ENCODE peak calls at places on chromosomes 4 and X, in six cellular contexts. One of them, this sample, is unnamed.
A peak's percentile ranks its signal among the peaks of the same experiment; 100 is the strongest.

GRCh38 chrX:5876984-5877655 is 351.5 kb downstream of the NLGN4X start:
- DNase-seq in coronary artery: no peak
- DNase-seq in AG04450: no peak
- DNase-seq in fibroblast of mammary gland: peak; percentile 4
- DNase-seq in tibial nerve: no peak
- DNase-seq in cardiac fibroblast: peak; percentile 0
- DNase-seq in this sample: no peak

GRCh38 chrX:53283567-53283966 is 2.2 kb upstream of the IQSEC2 start:
- DNase-seq in fibroblast of mammary gland: no peak
- DNase-seq in AG04450: no peak
- DNase-seq in tibial nerve: no peak
- DNase-seq in coronary artery: no peak
- DNase-seq in cardiac fibroblast: no peak
- DNase-seq in this sample: no peak

GRCh38 chr4:8699479-8700145 is 107.0 kb downstream of the CPZ start:
- DNase-seq in AG04450: no peak
- DNase-seq in tibial nerve: no peak
- DNase-seq in fibroblast of mammary gland: no peak
- DNase-seq in cardiac fibroblast: no peak
- DNase-seq in coronary artery: peak; percentile 43
- DNase-seq in this sample: no peak

GRCh38 chrX:78330540-78330939 is 3.1 kb upstream of the CYSLTR1 start:
- DNase-seq in cardiac fibroblast: no peak
- DNase-seq in fibroblast of mammary gland: no peak
- DNase-seq in coronary artery: no peak
- DNase-seq in tibial nerve: no peak
- DNase-seq in AG04450: no peak
- DNase-seq in this sample: no peak

GRCh38 chrX:8879750-8880149 is 78.6 kb upstream of the FAM9A start:
- DNase-seq in cardiac fibroblast: peak; percentile 27
- DNase-seq in fibroblast of mammary gland: peak; percentile 26
- DNase-seq in tibial nerve: peak; percentile 4
- DNase-seq in AG04450: no peak
- DNase-seq in coronary artery: no peak
- DNase-seq in this sample: no peak

GRCh38 chr4:45951153-45951552 is 172.7 kb downstream of the GABRG1 start:
- DNase-seq in tibial nerve: no peak
- DNase-seq in fibroblast of mammary gland: no peak
- DNase-seq in coronary artery: no peak
- DNase-seq in cardiac fibroblast: no peak
- DNase-seq in AG04450: no peak
- DNase-seq in this sample: no peak

GRCh38 chrX:129653985-129654651 is 638 bp downstream of the APLN start:
- DNase-seq in AG04450: no peak
- DNase-seq in coronary artery: peak; percentile 67
- DNase-seq in fibroblast of mammary gland: no peak
- DNase-seq in tibial nerve: no peak
- DNase-seq in cardiac fibroblast: no peak
- DNase-seq in this sample: no peak

GRCh38 chrX:15789979-15790765 is at the start of gene ZRSR2:
- DNase-seq in fibroblast of mammary gland: peak; percentile 74
- DNase-seq in cardiac fibroblast: peak; percentile 68
- DNase-seq in tibial nerve: peak; percentile 63
- DNase-seq in coronary artery: peak; percentile 92
- DNase-seq in AG04450: no peak
- DNase-seq in this sample: peak; percentile 94

GRCh38 chrX:53441531-53442321 is 7.6 kb upstream of the HSD17B10 start:
- DNase-seq in fibroblast of mammary gland: peak; percentile 66
- DNase-seq in AG04450: no peak
- DNase-seq in cardiac fibroblast: peak; percentile 74
- DNase-seq in coronary artery: peak; percentile 79
- DNase-seq in tibial nerve: peak; percentile 14
- DNase-seq in this sample: peak; percentile 88

GRCh38 chrX:111284615-111285294 is 14.5 kb upstream of the CAPN6 start:
- DNase-seq in fibroblast of mammary gland: no peak
- DNase-seq in coronary artery: no peak
- DNase-seq in tibial nerve: no peak
- DNase-seq in cardiac fibroblast: no peak
- DNase-seq in AG04450: no peak
- DNase-seq in this sample: no peak

GRCh38 chrX:140764401-140764919 is 54.9 kb downstream of the LINC00632 start:
- DNase-seq in AG04450: peak; percentile 18
- DNase-seq in cardiac fibroblast: peak; percentile 61
- DNase-seq in fibroblast of mammary gland: peak; percentile 66
- DNase-seq in tibial nerve: no peak
- DNase-seq in coronary artery: peak; percentile 75
- DNase-seq in this sample: no peak

GRCh38 chr4:22029803-22030202 is 81.2 kb upstream of the KCNIP4 start:
- DNase-seq in tibial nerve: no peak
- DNase-seq in fibroblast of mammary gland: no peak
- DNase-seq in coronary artery: no peak
- DNase-seq in cardiac fibroblast: no peak
- DNase-seq in AG04450: no peak
- DNase-seq in this sample: no peak

GRCh38 chr4:103429283-103429682 is 231.1 kb upstream of the CENPE start:
- DNase-seq in AG04450: no peak
- DNase-seq in fibroblast of mammary gland: no peak
- DNase-seq in coronary artery: no peak
- DNase-seq in cardiac fibroblast: no peak
- DNase-seq in tibial nerve: no peak
- DNase-seq in this sample: no peak

GRCh38 chr4:75169020-75169814 is 236.3 kb downstream of the PARM1 start:
- DNase-seq in tibial nerve: no peak
- DNase-seq in coronary artery: no peak
- DNase-seq in AG04450: no peak
- DNase-seq in fibroblast of mammary gland: no peak
- DNase-seq in cardiac fibroblast: no peak
- DNase-seq in this sample: no peak

GRCh38 chrX:136954930-136955329 is 74.4 kb upstream of the RBMX start:
- DNase-seq in cardiac fibroblast: peak; percentile 62
- DNase-seq in coronary artery: no peak
- DNase-seq in fibroblast of mammary gland: peak; percentile 55
- DNase-seq in AG04450: no peak
- DNase-seq in tibial nerve: no peak
- DNase-seq in this sample: no peak

GRCh38 chr4:70027011-70027410 is 1.2 kb upstream of the HTN3 start:
- DNase-seq in AG04450: no peak
- DNase-seq in fibroblast of mammary gland: no peak
- DNase-seq in cardiac fibroblast: no peak
- DNase-seq in tibial nerve: no peak
- DNase-seq in coronary artery: no peak
- DNase-seq in this sample: no peak

GRCh38 chr4:139735381-139736256 is 70.0 kb downstream of the MGST2 start:
- DNase-seq in tibial nerve: no peak
- DNase-seq in AG04450: no peak
- DNase-seq in fibroblast of mammary gland: peak; percentile 12
- DNase-seq in cardiac fibroblast: peak; percentile 14
- DNase-seq in coronary artery: no peak
- DNase-seq in this sample: no peak

GRCh38 chr4:44232262-44232661 is 216.3 kb downstream of the KCTD8 start:
- DNase-seq in cardiac fibroblast: no peak
- DNase-seq in fibroblast of mammary gland: no peak
- DNase-seq in tibial nerve: no peak
- DNase-seq in coronary artery: no peak
- DNase-seq in AG04450: no peak
- DNase-seq in this sample: no peak

GRCh38 chrX:104310084-104310483 is 55.4 kb upstream of the ESX1 start:
- DNase-seq in tibial nerve: no peak
- DNase-seq in cardiac fibroblast: peak; percentile 56
- DNase-seq in fibroblast of mammary gland: peak; percentile 60
- DNase-seq in AG04450: no peak
- DNase-seq in coronary artery: no peak
- DNase-seq in this sample: no peak

GRCh38 chr4:147326581-147326980 is 154.3 kb upstream of the EDNRA start:
- DNase-seq in AG04450: no peak
- DNase-seq in cardiac fibroblast: peak; percentile 65
- DNase-seq in coronary artery: no peak
- DNase-seq in tibial nerve: no peak
- DNase-seq in fibroblast of mammary gland: peak; percentile 89
- DNase-seq in this sample: no peak

GRCh38 chrX:154373340-154374306 is 811 bp downstream of the FLNA start:
- DNase-seq in coronary artery: peak; percentile 87
- DNase-seq in AG04450: peak; percentile 73
- DNase-seq in fibroblast of mammary gland: peak; percentile 74
- DNase-seq in cardiac fibroblast: peak; percentile 85
- DNase-seq in tibial nerve: peak; percentile 75
- DNase-seq in this sample: no peak

GRCh38 chrX:57156397-57157049 is 19.3 kb upstream of the SPIN2A start:
- DNase-seq in cardiac fibroblast: peak; percentile 54
- DNase-seq in fibroblast of mammary gland: peak; percentile 28
- DNase-seq in AG04450: no peak
- DNase-seq in coronary artery: no peak
- DNase-seq in tibial nerve: no peak
- DNase-seq in this sample: no peak

GRCh38 chr4:106273831-106274230 is 42.2 kb downstream of the TBCK start:
- DNase-seq in cardiac fibroblast: peak; percentile 66
- DNase-seq in coronary artery: no peak
- DNase-seq in AG04450: no peak
- DNase-seq in tibial nerve: no peak
- DNase-seq in fibroblast of mammary gland: peak; percentile 23
- DNase-seq in this sample: no peak

GRCh38 chr4:7971881-7972500 is 32.3 kb upstream of the AFAP1 start:
- DNase-seq in coronary artery: no peak
- DNase-seq in fibroblast of mammary gland: no peak
- DNase-seq in tibial nerve: no peak
- DNase-seq in cardiac fibroblast: no peak
- DNase-seq in AG04450: no peak
- DNase-seq in this sample: no peak

GRCh38 chr4:87716350-87717041 is 66.4 kb downstream of the DMP1 start:
- DNase-seq in AG04450: no peak
- DNase-seq in cardiac fibroblast: peak; percentile 86
- DNase-seq in tibial nerve: peak; percentile 82
- DNase-seq in fibroblast of mammary gland: peak; percentile 79
- DNase-seq in coronary artery: no peak
- DNase-seq in this sample: peak; percentile 65

GRCh38 chr4:6991249-6991648 is 51.9 kb upstream of the TADA2B start:
- DNase-seq in cardiac fibroblast: no peak
- DNase-seq in AG04450: no peak
- DNase-seq in tibial nerve: no peak
- DNase-seq in fibroblast of mammary gland: no peak
- DNase-seq in coronary artery: no peak
- DNase-seq in this sample: no peak

GRCh38 chrX:137519459-137519858 is 46.5 kb upstream of the ZIC3 start:
- DNase-seq in fibroblast of mammary gland: no peak
- DNase-seq in cardiac fibroblast: no peak
- DNase-seq in tibial nerve: no peak
- DNase-seq in coronary artery: no peak
- DNase-seq in AG04450: no peak
- DNase-seq in this sample: no peak

GRCh38 chr4:113979157-113979972 is at the start of gene ARSJ:
- DNase-seq in AG04450: peak; percentile 65
- DNase-seq in tibial nerve: peak; percentile 12
- DNase-seq in coronary artery: peak; percentile 85
- DNase-seq in cardiac fibroblast: peak; percentile 93
- DNase-seq in fibroblast of mammary gland: peak; percentile 88
- DNase-seq in this sample: peak; percentile 11

GRCh38 chr4:117085185-117085701 is at the start of gene TRAM1L1:
- DNase-seq in fibroblast of mammary gland: peak; percentile 51
- DNase-seq in cardiac fibroblast: peak; percentile 30
- DNase-seq in AG04450: peak; percentile 42
- DNase-seq in coronary artery: peak; percentile 71
- DNase-seq in tibial nerve: no peak
- DNase-seq in this sample: no peak

GRCh38 chr4:56607926-56608325 is 73.2 kb downstream of the HOPX start:
- DNase-seq in fibroblast of mammary gland: no peak
- DNase-seq in AG04450: no peak
- DNase-seq in tibial nerve: no peak
- DNase-seq in coronary artery: no peak
- DNase-seq in cardiac fibroblast: no peak
- DNase-seq in this sample: no peak

GRCh38 chr4:185246453-185246852 is 37.1 kb downstream of the SNX25 start:
- DNase-seq in fibroblast of mammary gland: no peak
- DNase-seq in tibial nerve: no peak
- DNase-seq in AG04450: no peak
- DNase-seq in cardiac fibroblast: peak; percentile 23
- DNase-seq in coronary artery: no peak
- DNase-seq in this sample: no peak
- H3K4me3 ChIP-seq in fibroblast of mammary gland: no peak overlapping the region
- H3K4me3 ChIP-seq in tibial nerve: no peak overlapping the region
- H3K4me3 ChIP-seq in AG04450: no peak overlapping the region
- H3K4me3 ChIP-seq in cardiac fibroblast: no peak overlapping the region
- H3K4me3 ChIP-seq in coronary artery: no peak overlapping the region
- H3K4me3 ChIP-seq in this sample: no peak overlapping the region

DNA sequence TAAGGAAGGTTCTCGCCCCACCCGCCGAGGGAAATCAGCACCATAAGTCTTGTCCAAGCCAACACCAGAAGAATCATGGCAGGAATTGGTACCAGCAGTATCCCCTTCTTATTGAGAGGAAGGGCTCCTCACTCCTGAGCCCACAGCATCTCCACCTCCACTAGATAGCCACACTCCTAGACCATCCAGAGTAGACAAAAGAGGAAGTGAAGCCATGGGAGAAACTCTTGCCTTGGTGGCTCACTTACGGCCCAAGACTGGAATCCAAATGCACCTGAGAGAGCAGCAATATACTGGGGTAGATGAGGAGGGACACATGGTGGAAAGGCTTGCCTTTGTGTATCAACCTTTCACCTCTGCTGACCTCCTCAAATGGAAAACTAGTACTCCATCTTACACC is 255.3 kb upstream of the PRKX start:
- DNase-seq in fibroblast of mammary gland: no peak
- DNase-seq in tibial nerve: no peak
- DNase-seq in cardiac fibroblast: no peak
- DNase-seq in AG04450: no peak
- DNase-seq in coronary artery: no peak
- DNase-seq in this sample: no peak
- TF ChIP-seq CTCF in fibroblast of mammary gland: no peak
- TF ChIP-seq CTCF in tibial nerve: no peak
- TF ChIP-seq CTCF in cardiac fibroblast: no peak
- TF ChIP-seq CTCF in AG04450: no peak
- TF ChIP-seq CTCF in coronary artery: no peak
- TF ChIP-seq CTCF in this sample: no peak

DNA sequence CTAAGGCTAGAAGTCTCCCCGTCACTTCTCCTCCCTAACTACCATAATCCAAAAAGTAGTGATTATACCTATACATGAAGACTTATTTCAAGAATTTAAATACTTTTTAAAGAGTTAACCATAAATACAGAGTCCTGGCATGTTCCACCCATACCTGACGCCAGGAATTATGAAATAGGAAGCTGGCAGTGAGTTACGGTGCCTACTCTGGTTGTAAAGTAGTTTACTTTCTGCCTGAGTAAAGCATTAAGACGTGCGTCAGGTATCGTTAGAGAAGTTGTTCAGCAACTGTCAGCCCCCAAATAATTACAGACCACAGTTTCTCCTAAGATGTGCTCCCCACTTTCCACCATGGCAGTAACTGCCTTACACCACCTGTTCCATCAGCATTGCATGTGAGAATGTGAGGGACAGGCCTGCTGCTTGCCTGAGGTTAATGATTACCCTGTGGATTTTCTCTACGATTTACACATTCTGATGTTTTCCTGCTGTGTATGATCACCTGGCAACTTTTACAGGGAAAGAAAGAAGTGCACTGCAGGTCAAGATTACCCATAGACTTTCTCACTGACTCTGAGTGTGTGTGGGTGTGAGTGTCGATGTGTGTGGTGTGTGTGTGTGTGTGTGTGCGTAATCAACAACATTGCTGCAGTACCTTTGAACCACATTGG is 92.3 kb upstream of the SLC7A11 start:
- DNase-seq in cardiac fibroblast: no peak
- DNase-seq in AG04450: no peak
- DNase-seq in coronary artery: no peak
- DNase-seq in tibial nerve: no peak
- DNase-seq in fibroblast of mammary gland: no peak
- DNase-seq in this sample: no peak
- H3K4me3 ChIP-seq in cardiac fibroblast: no peak overlapping the region
- H3K4me3 ChIP-seq in AG04450: no peak overlapping the region
- H3K4me3 ChIP-seq in coronary artery: no peak overlapping the region
- H3K4me3 ChIP-seq in tibial nerve: no peak overlapping the region
- H3K4me3 ChIP-seq in fibroblast of mammary gland: no peak overlapping the region
- H3K4me3 ChIP-seq in this sample: no peak overlapping the region

GRCh38 chr4:157514711-157515110 is 294.2 kb downstream of the GRIA2 start:
- DNase-seq in coronary artery: no peak
- DNase-seq in fibroblast of mammary gland: no peak
- DNase-seq in AG04450: no peak
- DNase-seq in cardiac fibroblast: no peak
- DNase-seq in tibial nerve: no peak
- DNase-seq in this sample: no peak
- TF ChIP-seq CTCF in coronary artery: no peak
- TF ChIP-seq CTCF in fibroblast of mammary gland: peak; percentile 5
- TF ChIP-seq CTCF in AG04450: no peak
- TF ChIP-seq CTCF in cardiac fibroblast: no peak
- TF ChIP-seq CTCF in tibial nerve: no peak
- TF ChIP-seq CTCF in this sample: no peak

This sample was measured in ascending aorta.